ENCODE peak calls at places on chromosomes 11 and 22, in nine cellular contexts. R, A, E, M, B, X, P, S and D are unnamed samples.

GRCh38 chr22:43706151-43706550 is 106.0 kb downstream of the EFCAB6 start:
- DNase-seq in R (no peak), A (no peak), E (no peak), M (no peak), B (no peak), X (no peak), P (no peak), S (no peak), D (no peak)

GRCh38 chr22:39244496-39245129 is at the start of gene PDGFB:
- DNase-seq in R (no peak), A (no peak), E (peak; percentile 26), M (no peak), B (no peak), X (no peak), P (no peak), S (no peak), D (no peak)

GRCh38 chr11:1844221-1845094 is 5.7 kb downstream of the TNNI2 start:
- DNase-seq in R (no peak), A (no peak), E (no peak), M (no peak), B (no peak), X (no peak), P (no peak), S (no peak), D (no peak)

GRCh38 chr11:73795925-73796632 is 8.4 kb downstream of the MRPL48 start:
- DNase-seq in R (no peak), A (no peak), E (peak; percentile 21), M (no peak), B (no peak), X (no peak), P (no peak), S (no peak), D (no peak)

GRCh38 chr22:30245985-30246901 is at the start of gene LIF:
- DNase-seq in R (peak; percentile 44), A (peak; percentile 53), E (peak; percentile 47), M (no peak), B (no peak), X (no peak), P (no peak), S (no peak), D (no peak)

GRCh38 chr11:119496997-119497396 is 74.0 kb upstream of the THY1 start:
- DNase-seq in R (no peak), A (no peak), E (no peak), M (no peak), B (no peak), X (no peak), P (no peak), S (no peak), D (no peak)

GRCh38 chr11:104661481-104661880 is 236.8 kb downstream of the CASP12 start:
- DNase-seq in R (no peak), A (peak; percentile 10), E (no peak), M (no peak), B (no peak), X (no peak), P (no peak), S (no peak), D (no peak)

GRCh38 chr11:17352925-17353227 is 1.3 kb downstream of the NCR3LG1 start:
- DNase-seq in R (peak; percentile 31), A (peak; percentile 51), E (peak; percentile 22), M (peak; percentile 65), B (peak; percentile 69), X (no peak), P (peak; percentile 54), S (no peak), D (peak; percentile 11)

GRCh38 chr11:2473361-2474058 is 28.7 kb downstream of the KCNQ1 start:
- DNase-seq in R (no peak), A (no peak), E (no peak), M (no peak), B (no peak), X (no peak), P (no peak), S (no peak), D (no peak)

GRCh38 chr22:36546092-36546804 is 17.3 kb upstream of the EIF3D start:
- DNase-seq in R (peak; percentile 42), A (peak; percentile 51), E (peak; percentile 67), M (peak; percentile 67), B (no peak), X (no peak), P (no peak), S (no peak), D (peak; percentile 66)

GRCh38 chr11:7512525-7513209 is 1.1 kb upstream of the PPFIBP2 start:
- DNase-seq in R (peak; percentile 73), A (no peak), E (peak; percentile 38), M (peak; percentile 91), B (peak; percentile 89), X (peak; percentile 36), P (peak; percentile 59), S (no peak), D (peak; percentile 14)

GRCh38 chr22:49464024-49464423 is 363.6 kb downstream of the BRD1 start:
- DNase-seq in R (no peak), A (no peak), E (no peak), M (no peak), B (no peak), X (no peak), P (no peak), S (no peak), D (no peak)

GRCh38 chr11:22467248-22467647 is 129.1 kb downstream of the SLC17A6 start:
- DNase-seq in R (peak; percentile 40), A (no peak), E (no peak), M (no peak), B (no peak), X (no peak), P (no peak), S (no peak), D (no peak)

GRCh38 chr11:59186130-59186594 is 14.2 kb downstream of the DTX4 start:
- DNase-seq in R (no peak), A (peak; percentile 33), E (peak; percentile 44), M (peak; percentile 49), B (no peak), X (no peak), P (no peak), S (no peak), D (peak; percentile 53)

GRCh38 chr11:118060879-118061278 is 16.0 kb upstream of the TMPRSS4 start:
- DNase-seq in R (no peak), A (no peak), E (no peak), M (no peak), B (peak; percentile 64), X (no peak), P (no peak), S (no peak), D (no peak)

GRCh38 chr11:30504468-30504867 is 81.7 kb downstream of the MPPED2 start:
- DNase-seq in R (no peak), A (no peak), E (peak; percentile 16), M (no peak), B (no peak), X (no peak), P (no peak), S (no peak), D (no peak)

DNA sequence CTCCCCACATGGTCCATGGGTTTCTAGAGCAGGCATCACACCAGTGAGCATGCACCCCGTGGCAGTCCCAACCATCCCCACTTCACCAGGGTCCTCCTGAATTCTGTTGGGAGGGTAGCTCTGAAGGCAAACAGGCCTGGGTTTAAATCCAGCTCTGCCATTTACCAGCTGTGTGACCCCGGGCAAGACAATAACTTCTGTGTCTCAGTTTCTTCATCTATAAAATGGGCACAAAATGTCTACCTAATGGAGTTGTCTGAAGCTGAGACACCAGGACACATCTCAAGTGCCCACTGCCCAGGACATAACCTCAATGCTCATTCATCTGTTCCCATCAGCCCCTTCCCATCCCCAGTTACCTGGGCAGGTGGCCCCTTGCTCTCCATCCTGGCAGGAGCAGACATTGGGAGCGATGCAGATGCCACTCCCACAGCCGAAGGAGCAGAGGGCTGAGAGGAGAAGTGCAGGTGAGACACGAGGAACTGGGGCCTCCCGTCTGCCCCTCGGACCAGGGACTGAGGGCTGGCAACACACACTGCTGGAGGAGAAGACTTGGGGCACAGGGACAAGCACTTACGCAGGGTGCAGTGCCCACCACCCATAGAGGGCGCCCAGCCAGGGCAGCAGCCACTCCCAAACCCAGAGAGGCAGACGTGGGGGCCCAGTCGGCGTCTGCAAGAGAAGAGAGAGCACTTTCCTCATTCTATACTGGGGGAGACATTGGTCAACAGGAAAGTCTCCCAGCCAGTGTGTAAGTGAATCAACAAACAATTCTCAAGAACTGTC is 4.0 kb downstream of the VWCE start:
- DNase-seq in R (no peak), A (no peak), E (no peak), M (no peak), B (no peak), X (no peak), P (no peak), S (no peak), D (no peak)
- TF ChIP-seq CTCF in R (no peak), A (peak; percentile 46), E (no peak), M (peak; percentile 65), B (no peak), X (no peak), P (no peak), S (no peak), D (no peak)

GRCh38 chr11:34149786-34150185 is 44.4 kb downstream of the NAT10 start:
- DNase-seq in R (peak; percentile 18), A (no peak), E (peak; percentile 55), M (no peak), B (no peak), X (no peak), P (no peak), S (no peak), D (peak; percentile 20)
- TF ChIP-seq CTCF in R (peak; percentile 41), A (peak; percentile 46), E (peak; percentile 46), M (peak; percentile 52), B (no peak), X (peak; percentile 28), P (no peak), S (peak; percentile 57), D (no peak)

DNA sequence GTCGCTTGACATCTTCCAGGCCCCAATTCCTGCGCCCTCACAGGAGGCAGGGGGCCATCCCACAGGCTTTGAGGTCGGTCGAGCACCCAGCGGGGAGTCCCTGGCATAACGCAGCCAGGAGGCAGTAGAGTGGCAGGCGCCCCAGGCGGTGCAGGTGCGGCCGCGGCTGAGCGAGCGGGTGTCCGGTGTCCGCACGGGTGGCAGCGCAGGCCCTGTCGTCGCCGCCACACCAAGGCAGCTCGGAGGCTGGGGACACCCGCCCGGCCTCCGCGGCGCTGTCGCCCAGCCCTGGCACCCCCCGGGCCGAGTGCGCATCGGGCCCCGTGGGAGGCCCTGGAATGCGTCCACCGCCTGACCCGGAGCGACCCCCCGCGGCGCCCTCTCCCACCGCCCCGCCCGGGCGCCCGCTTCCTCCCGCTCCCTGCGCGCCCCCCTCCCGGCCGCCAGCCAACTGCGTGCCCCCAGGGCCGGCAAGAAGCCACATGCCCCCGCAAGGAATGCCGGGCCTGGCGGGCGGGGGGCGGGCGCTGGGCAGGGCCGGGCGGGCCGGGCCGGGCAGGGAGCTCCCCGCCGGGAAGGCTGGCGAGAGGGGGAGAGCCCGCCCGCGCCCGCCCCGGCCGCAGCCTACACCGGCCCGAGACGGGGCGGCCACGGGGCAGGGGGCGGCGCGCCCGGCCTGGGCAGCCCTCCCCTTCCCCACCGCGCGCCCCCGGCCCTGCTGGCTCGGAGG is 33.9 kb downstream of the PRDM11 start:
- DNase-seq in R (no peak), A (no peak), E (peak; percentile 83), M (no peak), B (peak; percentile 82), X (no peak), P (peak; percentile 67), S (no peak), D (peak; percentile 49)
- TF ChIP-seq CTCF in R (peak; percentile 25), A (no peak), E (no peak), M (no peak), B (peak; percentile 53), X (peak; percentile 59), P (no peak), S (peak; percentile 56), D (no peak)

DNA sequence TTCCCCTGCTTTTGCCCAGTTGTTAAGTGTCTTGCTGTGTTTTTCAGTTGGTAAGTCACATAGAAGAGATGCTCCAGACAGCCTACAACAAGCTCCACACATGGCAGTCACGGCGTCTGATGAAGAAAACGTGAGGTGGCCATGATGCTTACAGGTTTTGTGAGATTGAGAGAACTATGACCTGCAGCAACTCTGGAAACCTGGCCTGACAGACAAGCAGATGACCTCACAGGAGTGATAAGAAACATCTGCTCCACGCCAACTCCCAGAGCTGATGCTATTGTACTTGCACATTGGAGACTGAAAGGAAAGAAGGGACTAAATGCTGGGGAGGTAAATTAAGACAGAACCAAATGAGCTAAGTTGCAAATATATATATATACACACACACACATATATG is 28.6 kb upstream of the LDHA start:
- DNase-seq in R (no peak), A (no peak), E (no peak), M (no peak), B (no peak), X (no peak), P (no peak), S (no peak), D (no peak)
- TF ChIP-seq CTCF in R (no peak), A (no peak), E (no peak), M (no peak), B (no peak), X (no peak), P (no peak), S (no peak), D (no peak)